ENCODE peak calls at places on chromosomes 11 and 22, in nine cellular contexts. G is heart right ventricle, N is cardiac muscle cell, U is astrocyte, F is neural progenitor cell, B is vagina, R is IMR-90, W is pancreas, P is endothelial cell of umbilical vein. S is an unnamed sample.

GRCh38 chr22:20384171-20384570 is 9.8 kb upstream of the ZNF74 start:
- DNase-seq in W (no peak), R (no peak), P (no peak), G (no peak), N (no peak), B (no peak), F (no peak), U (no peak), S (no peak)

GRCh38 chr11:64911689-64912088 is 5.3 kb downstream of the ATG2A start:
- DNase-seq in P (no peak), R (no peak), W (no peak), U (no peak), G (no peak), B (no peak), F (no peak), N (no peak), S (no peak)

GRCh38 chr11:9037046-9037780 is 33.4 kb upstream of the NRIP3 start:
- DNase-seq in P (no peak), G (no peak), W (no peak), F (peak; percentile 92), U (no peak), N (no peak), R (no peak), B (no peak), S (no peak)

GRCh38 chr11:122153746-122154145 is 37.7 kb upstream of the BLID start:
- DNase-seq in G (no peak), N (no peak), W (no peak), F (no peak), U (no peak), B (no peak), P (peak; percentile 20), R (no peak), S (no peak)

GRCh38 chr11:17541330-17541885 is 2.8 kb downstream of the USH1C start:
- DNase-seq in B (no peak), G (no peak), P (no peak), F (no peak), W (peak; percentile 30), U (no peak), R (no peak), N (no peak), S (no peak)

GRCh38 chr11:25733777-25734176 is 598.2 kb upstream of the ANO3 start:
- DNase-seq in G (no peak), W (no peak), R (no peak), N (no peak), F (no peak), B (no peak), P (no peak), U (no peak), S (peak; percentile 0)

GRCh38 chr11:33773399-33774355 is 643 bp downstream of the FBXO3 start:
- DNase-seq in P (peak; percentile 40), G (no peak), U (no peak), W (peak; percentile 72), R (peak; percentile 43), F (peak; percentile 58), N (peak; percentile 39), B (no peak), S (peak; percentile 52)

GRCh38 chr22:50713571-50714056 is 24.4 kb upstream of the ACR start:
- DNase-seq in P (no peak), U (no peak), G (no peak), F (no peak), B (no peak), N (no peak), R (no peak), W (peak; percentile 26), S (no peak)

GRCh38 chr11:68326334-68327215 is 14.2 kb downstream of the LRP5 start:
- DNase-seq in B (no peak), U (no peak), G (no peak), F (no peak), P (no peak), N (no peak), W (no peak), R (no peak), S (no peak)

GRCh38 chr11:58629857-58630256 is 7.4 kb downstream of the CNTF start:
- DNase-seq in U (peak; percentile 37), R (peak; percentile 71), G (no peak), N (peak; percentile 53), P (peak; percentile 46), W (no peak), F (peak; percentile 48), B (no peak), S (peak; percentile 78)

GRCh38 chr11:34344410-34345011 is 13.3 kb downstream of the ABTB2 start:
- DNase-seq in F (no peak), N (no peak), U (no peak), P (no peak), G (no peak), R (no peak), W (no peak), B (no peak), S (no peak)

GRCh38 chr22:49628351-49629023 is 199.2 kb downstream of the BRD1 start:
- DNase-seq in N (no peak), R (no peak), F (peak; percentile 95), P (no peak), G (no peak), B (no peak), W (peak; percentile 36), U (no peak), S (no peak)

GRCh38 chr22:46084943-46085830 is 65.1 kb upstream of the PPARA start:
- DNase-seq in P (peak; percentile 75), W (peak; percentile 86), B (no peak), R (no peak), N (no peak), F (no peak), U (peak; percentile 92), G (peak; percentile 92), S (peak; percentile 50)

GRCh38 chr11:134862796-134863195 is 450.8 kb upstream of the B3GAT1 start:
- DNase-seq in R (no peak), G (no peak), F (no peak), W (no peak), B (no peak), P (no peak), U (no peak), N (no peak), S (no peak)

GRCh38 chr11:122210378-122210995 is 94.5 kb upstream of the BLID start:
- DNase-seq in N (no peak), U (no peak), G (no peak), F (no peak), R (peak; percentile 53), B (no peak), P (no peak), W (no peak), S (no peak)

GRCh38 chr22:44422742-44423370 is 75.2 kb downstream of the RTL6 start:
- DNase-seq in W (peak; percentile 35), R (no peak), N (no peak), F (no peak), U (no peak), G (no peak), P (no peak), B (no peak), S (no peak)

GRCh38 chr11:16785520-16786128 is 47.2 kb downstream of the C11orf58 start:
- DNase-seq in R (peak; percentile 75), G (peak; percentile 36), F (peak; percentile 76), U (peak; percentile 47), N (peak; percentile 71), B (no peak), P (peak; percentile 73), W (peak; percentile 72), S (peak; percentile 72)

GRCh38 chr22:49633010-49633324 is 194.7 kb downstream of the BRD1 start:
- DNase-seq in N (no peak), U (no peak), P (no peak), B (no peak), R (no peak), G (no peak), W (no peak), F (peak; percentile 68), S (no peak)

DNA sequence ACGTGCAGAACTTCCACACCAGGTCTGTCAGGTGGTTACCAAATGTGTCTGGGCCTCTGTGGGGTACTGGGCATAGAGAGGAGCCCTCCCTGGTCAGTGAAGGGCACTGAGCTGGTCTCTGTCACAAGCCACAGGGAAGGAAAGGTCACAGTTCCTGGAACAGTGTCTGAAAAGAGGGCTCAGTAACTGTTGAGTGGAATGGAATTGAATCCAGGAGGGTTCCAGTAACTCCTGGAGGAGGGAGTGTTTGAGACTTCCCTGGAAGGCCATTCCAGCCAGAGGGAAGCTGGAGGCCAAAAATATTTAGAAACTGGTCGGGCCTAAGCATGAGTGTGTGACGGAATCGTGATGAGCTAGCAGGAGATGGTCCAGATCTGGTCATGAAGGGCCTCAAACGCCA is 7.9 kb downstream of the ACTN3 start:
- DNase-seq in G (no peak), B (no peak), N (no peak), U (no peak), R (no peak), W (no peak), P (no peak), F (no peak), S (no peak)
- H3K36me3 ChIP-seq in G (no peaks in the 10 kb centered on the region), B (no peaks in the 10 kb centered on the region), N (peaks cover 13% of the 10 kb centered on the region), U (no peaks in the 10 kb centered on the region), R (no peaks in the 10 kb centered on the region), W (no peaks in the 10 kb centered on the region), P (no peaks in the 10 kb centered on the region), F (no peaks in the 10 kb centered on the region), S (no peaks in the 10 kb centered on the region)

GRCh38 chr22:48376936-48377335 is 1450.7 kb downstream of the BRD1 start:
- DNase-seq in G (no peak), W (peak; percentile 14), U (no peak), F (no peak), N (no peak), P (no peak), R (no peak), B (no peak), S (no peak)
- H3K27ac ChIP-seq in G (no peak overlapping the region), W (no peak overlapping the region), U (no peak overlapping the region), F (no peak overlapping the region), N (no peak overlapping the region), P (no peak overlapping the region), R (no peak overlapping the region), B (no peak overlapping the region), S (no peak overlapping the region)

GRCh38 chr11:74033046-74033445 is 24.2 kb upstream of the UCP3 start:
- DNase-seq in U (no peak), W (no peak), P (no peak), B (no peak), R (no peak), N (no peak), G (no peak), F (no peak), S (no peak)
- H3K36me3 ChIP-seq in U (peaks cover 13% of the 10 kb centered on the region), W (no peaks in the 10 kb centered on the region), P (peaks cover 13% of the 10 kb centered on the region), B (no peaks in the 10 kb centered on the region), R (peaks cover 25% of the 10 kb centered on the region), N (peaks cover 30% of the 10 kb centered on the region), G (no peaks in the 10 kb centered on the region), F (no peaks in the 10 kb centered on the region), S (peaks cover 28% of the 10 kb centered on the region)

GRCh38 chr11:94545641-94546470 is 2.1 kb downstream of the FUT4 start:
- DNase-seq in P (no peak), N (no peak), G (no peak), R (no peak), F (no peak), U (no peak), W (no peak), B (no peak), S (no peak)

GRCh38 chr11:94546886-94547285 is 3.2 kb downstream of the FUT4 start:
- DNase-seq in N (peak; percentile 18), B (no peak), G (no peak), W (no peak), F (no peak), R (no peak), U (no peak), P (no peak), S (peak; percentile 43)

GRCh38 chr11:94544582-94544831 is 786 bp downstream of the FUT4 start:
- DNase-seq in W (no peak), B (no peak), N (no peak), R (no peak), U (no peak), G (no peak), F (no peak), P (no peak), S (no peak)

GRCh38 chr11:94543695-94544581 is at the start of gene FUT4:
- DNase-seq in B (no peak), N (peak; percentile 91), W (peak; percentile 95), P (peak; percentile 80), U (peak; percentile 75), F (peak; percentile 94), G (peak; percentile 87), R (peak; percentile 74), S (peak; percentile 92)

GRCh38 chr11:94544832-94545640 is 1.3 kb downstream of the FUT4 start:
- DNase-seq in P (no peak), N (no peak), U (no peak), W (peak; percentile 74), B (no peak), F (peak; percentile 13), R (no peak), G (peak; percentile 25), S (no peak)
- H3K27ac ChIP-seq in P (peak overlapping the region; percentile 55), N (no peak overlapping the region), U (peak overlapping the region; percentile 87), W (peak overlapping the region; percentile 97), B (peak overlapping the region; percentile 91), F (no peak overlapping the region), R (no peak overlapping the region), G (peak overlapping the region; percentile 93), S (peak overlapping the region; percentile 97)

S was measured in A673.